ENCODE peak calls at places on chromosomes 1 and 21, in six cellular contexts. Z is left ventricle myocardium inferior, R is NCI-H1092, E is T-helper 1 cell, B is NCI-H187, X is IMR-90. T is an unnamed sample.

GRCh38 chr1:202058001-202058908 is 47.9 kb downstream of the ELF3 start:
- DNase-seq in Z (no peak), R (no peak), E (no peak), B (no peak), X (peak; percentile 35), T (no peak)

GRCh38 chr1:26666855-26667254 is 29.0 kb upstream of the ARID1A start:
- DNase-seq in Z (no peak), R (no peak), E (no peak), B (no peak), X (peak; percentile 62), T (no peak)

GRCh38 chr1:22832414-22832786 is 121.8 kb downstream of the EPHB2 start:
- DNase-seq in Z (no peak), R (no peak), E (no peak), B (no peak), X (peak; percentile 80), T (no peak)

GRCh38 chr1:45979074-45979777 is 153.2 kb downstream of the PIK3R3 start:
- DNase-seq in Z (no peak), R (peak; percentile 73), E (no peak), B (peak; percentile 54), X (peak; percentile 77), T (peak; percentile 73)

GRCh38 chr21:19683492-19683891 is 1279.9 kb upstream of the TMPRSS15 start:
- DNase-seq in Z (no peak), R (no peak), E (no peak), B (no peak), X (no peak), T (no peak)

GRCh38 chr1:195328102-195328501 is 1280.1 kb downstream of the KCNT2 start:
- DNase-seq in Z (no peak), R (no peak), E (no peak), B (no peak), X (peak; percentile 5), T (no peak)

GRCh38 chr1:30010506-30011106 is 712.8 kb downstream of the MATN1 start:
- DNase-seq in Z (no peak), R (no peak), E (no peak), B (no peak), X (no peak), T (no peak)

GRCh38 chr1:15522551-15522950 is 1.5 kb downstream of the CASP9 start:
- DNase-seq in Z (no peak), R (no peak), E (no peak), B (no peak), X (no peak), T (no peak)

GRCh38 chr21:14678987-14679574 is 133.0 kb upstream of the SAMSN1 start:
- DNase-seq in Z (no peak), R (no peak), E (no peak), B (no peak), X (no peak), T (no peak)

GRCh38 chr1:162285149-162285561 is 91.5 kb downstream of the SPATA46 start:
- DNase-seq in Z (peak; percentile 28), R (peak; percentile 11), E (no peak), B (peak; percentile 43), X (no peak), T (peak; percentile 38)

GRCh38 chr1:173245892-173246291 is 38.8 kb upstream of the TNFSF4 start:
- DNase-seq in Z (no peak), R (no peak), E (no peak), B (no peak), X (no peak), T (no peak)

GRCh38 chr1:6447016-6447817 is 18.8 kb downstream of the TNFRSF25 start:
- DNase-seq in Z (no peak), R (no peak), E (no peak), B (no peak), X (no peak), T (no peak)

GRCh38 chr1:177945943-177946650 is 23.8 kb downstream of the SEC16B start:
- DNase-seq in Z (peak; percentile 44), R (peak; percentile 65), E (no peak), B (peak; percentile 84), X (peak; percentile 65), T (peak; percentile 58)

GRCh38 chr1:54324031-54324654 is 82.1 kb downstream of the SSBP3 start:
- DNase-seq in Z (peak; percentile 43), R (no peak), E (no peak), B (no peak), X (peak; percentile 19), T (no peak)

GRCh38 chr1:41920658-41921057 is 1.9 kb upstream of the HIVEP3 start:
- DNase-seq in Z (no peak), R (no peak), E (no peak), B (no peak), X (peak; percentile 80), T (no peak)

GRCh38 chr1:2492091-2492490 is 16.0 kb downstream of the PLCH2 start:
- DNase-seq in Z (no peak), R (no peak), E (no peak), B (no peak), X (no peak), T (peak; percentile 54)

GRCh38 chr1:147821883-147822282 is 61.5 kb upstream of the GJA5 start:
- DNase-seq in Z (no peak), R (no peak), E (no peak), B (no peak), X (no peak), T (no peak)

GRCh38 chr1:11858613-11858967 is at the start of gene NPPB:
- DNase-seq in Z (no peak), R (no peak), E (no peak), B (no peak), X (no peak), T (no peak)

GRCh38 chr1:223712184-223712855 is at the start of gene CAPN2:
- DNase-seq in Z (peak; percentile 85), R (peak; percentile 50), E (peak; percentile 33), B (no peak), X (peak; percentile 86), T (peak; percentile 27)

GRCh38 chr21:14545906-14546480 is at the start of gene SAMSN1:
- DNase-seq in Z (no peak), R (no peak), E (peak; percentile 69), B (no peak), X (no peak), T (no peak)

GRCh38 chr1:118223426-118223825 is 38.4 kb upstream of the SPAG17 start:
- DNase-seq in Z (peak; percentile 12), R (peak; percentile 7), E (no peak), B (no peak), X (no peak), T (peak; percentile 5)

GRCh38 chr1:234775477-234776246 is 165.7 kb upstream of the IRF2BP2 start:
- DNase-seq in Z (no peak), R (no peak), E (no peak), B (no peak), X (no peak), T (no peak)

GRCh38 chr1:201504799-201505504 is 2.0 kb downstream of the CSRP1 start:
- DNase-seq in Z (no peak), R (peak; percentile 37), E (no peak), B (no peak), X (no peak), T (peak; percentile 51)

T was measured in COR-L47.